ENCODE peak calls at places on chromosomes 12 and 14, in five cellular contexts. F, S, M, R and X are unnamed samples.
A peak's percentile ranks its signal among the peaks of the same experiment; 100 is the strongest.

GRCh38 chr14:65901595-65901994 is 489.1 kb downstream of the FUT8 start:
- DNase-seq in F (no peak), S (no peak), M (no peak), R (no peak), X (no peak)

GRCh38 chr14:23580948-23581281 is 2.3 kb upstream of the JPH4 start:
- DNase-seq in F (no peak), S (no peak), M (no peak), R (no peak), X (no peak)

GRCh38 chr12:18146375-18146774 is 56.4 kb upstream of the RERGL start:
- DNase-seq in F (no peak), S (no peak), M (no peak), R (no peak), X (no peak)

GRCh38 chr12:52949413-52950331 is 754 bp downstream of the KRT18 start:
- DNase-seq in F (peak; percentile 46), S (peak; percentile 80), M (no peak), R (peak; percentile 82), X (peak; percentile 93)

GRCh38 chr12:67665679-67666078 is 17.1 kb downstream of the DYRK2 start:
- DNase-seq in F (peak; percentile 10), S (no peak), M (no peak), R (no peak), X (no peak)

GRCh38 chr12:130613831-130614230 is 102.3 kb downstream of the RIMBP2 start:
- DNase-seq in F (no peak), S (no peak), M (no peak), R (no peak), X (no peak)

GRCh38 chr14:59630281-59630963 is 53.8 kb upstream of the CCDC175 start:
- DNase-seq in F (peak; percentile 82), S (no peak), M (no peak), R (no peak), X (no peak)

GRCh38 chr12:66129934-66130266 is 650 bp downstream of the LLPH start:
- DNase-seq in F (no peak), S (no peak), M (no peak), R (no peak), X (no peak)

GRCh38 chr14:98293527-98293926 is 978.5 kb downstream of the BCL11B start:
- DNase-seq in F (no peak), S (no peak), M (no peak), R (no peak), X (no peak)

GRCh38 chr12:57299514-57300016 is 48.6 kb upstream of the STAC3 start:
- DNase-seq in F (no peak), S (no peak), M (peak; percentile 7), R (no peak), X (no peak)

GRCh38 chr12:120618954-120619615 is 21.3 kb upstream of the CABP1 start:
- DNase-seq in F (peak; percentile 18), S (no peak), M (no peak), R (no peak), X (no peak)

GRCh38 chr12:87074801-87075200 is 818.6 kb upstream of the MGAT4C start:
- DNase-seq in F (no peak), S (no peak), M (no peak), R (no peak), X (no peak)

DNA sequence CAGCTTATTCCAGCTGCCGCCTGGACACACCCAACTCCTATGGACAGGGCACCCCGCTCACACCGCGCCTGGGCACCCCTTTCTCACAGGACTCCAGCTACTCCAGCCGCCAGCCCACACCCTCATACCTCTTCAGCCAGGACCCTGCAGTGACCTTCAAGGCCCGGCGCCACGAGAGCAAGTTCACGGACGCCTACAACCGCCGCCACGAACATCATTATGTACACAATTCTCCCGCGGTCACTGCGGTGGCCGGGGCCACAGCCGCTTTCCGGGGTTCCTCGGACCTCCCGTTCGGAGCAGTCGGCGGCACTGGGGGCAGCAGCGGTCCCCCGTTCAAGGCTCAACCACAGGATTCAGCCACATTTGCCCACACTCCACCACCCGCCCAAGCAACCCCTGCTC is 5.9 kb downstream of the SETD1B start:
- DNase-seq in F (no peak), S (no peak), M (no peak), R (no peak), X (peak; percentile 68)
- H3K4me1 ChIP-seq in F (peaks cover 32% of the 10 kb centered on the region), S (peaks cover 5% of the 10 kb centered on the region), M (peaks cover 60% of the 10 kb centered on the region), R (peaks cover 67% of the 10 kb centered on the region), X (peaks cover 9% of the 10 kb centered on the region)

GRCh38 chr12:39587247-39587646 is 32.4 kb downstream of the ABCD2 start:
- DNase-seq in F (no peak), S (no peak), M (no peak), R (no peak), X (no peak)
- TF ChIP-seq CTCF in F (peak; percentile 32), S (peak; percentile 8), M (no peak), R (no peak), X (peak; percentile 74)

DNA sequence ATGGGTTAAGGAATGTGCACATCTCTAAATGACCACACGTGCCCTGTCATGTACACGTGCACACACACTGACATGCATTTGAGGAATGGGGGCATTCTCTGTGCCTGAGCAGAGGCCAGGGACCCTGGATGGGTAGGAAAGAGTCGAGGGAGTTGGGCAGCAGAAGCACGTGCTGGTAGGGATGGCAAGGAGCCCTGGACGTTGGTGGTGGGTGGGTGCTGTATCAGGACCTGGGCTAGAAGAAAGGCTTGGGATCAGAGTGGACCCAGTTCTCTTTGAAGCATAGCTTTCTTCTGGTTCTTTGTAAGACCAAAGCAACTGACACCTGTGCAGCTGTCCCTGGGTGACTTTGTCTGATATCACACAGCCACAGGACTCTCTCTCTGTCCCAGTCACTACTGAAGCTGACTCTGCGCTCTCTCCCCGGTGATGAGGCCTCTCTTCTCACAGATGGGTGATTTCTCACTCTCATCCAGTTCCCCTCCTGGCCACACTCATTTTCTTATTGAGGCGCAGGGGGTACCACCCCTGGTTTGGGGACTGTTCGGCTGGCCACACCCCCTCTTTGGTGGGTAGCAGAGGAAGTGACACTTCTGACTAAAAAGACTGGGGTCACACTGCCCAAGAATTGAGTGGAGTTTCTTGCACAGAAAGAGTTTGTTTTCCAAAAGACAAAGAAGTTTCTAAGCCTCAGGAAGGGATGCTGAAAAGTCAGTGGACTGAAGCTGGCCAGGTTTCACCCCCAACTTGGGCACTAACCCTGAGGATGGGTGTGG is 171.7 kb upstream of the RTL1 start:
- DNase-seq in F (no peak), S (peak; percentile 22), M (no peak), R (no peak), X (no peak)
- H3K4me1 ChIP-seq in F (peaks cover 18% of the 10 kb centered on the region), S (no peaks in the 10 kb centered on the region), M (peaks cover 5% of the 10 kb centered on the region), R (peaks cover 14% of the 10 kb centered on the region), X (peaks cover 10% of the 10 kb centered on the region)

DNA sequence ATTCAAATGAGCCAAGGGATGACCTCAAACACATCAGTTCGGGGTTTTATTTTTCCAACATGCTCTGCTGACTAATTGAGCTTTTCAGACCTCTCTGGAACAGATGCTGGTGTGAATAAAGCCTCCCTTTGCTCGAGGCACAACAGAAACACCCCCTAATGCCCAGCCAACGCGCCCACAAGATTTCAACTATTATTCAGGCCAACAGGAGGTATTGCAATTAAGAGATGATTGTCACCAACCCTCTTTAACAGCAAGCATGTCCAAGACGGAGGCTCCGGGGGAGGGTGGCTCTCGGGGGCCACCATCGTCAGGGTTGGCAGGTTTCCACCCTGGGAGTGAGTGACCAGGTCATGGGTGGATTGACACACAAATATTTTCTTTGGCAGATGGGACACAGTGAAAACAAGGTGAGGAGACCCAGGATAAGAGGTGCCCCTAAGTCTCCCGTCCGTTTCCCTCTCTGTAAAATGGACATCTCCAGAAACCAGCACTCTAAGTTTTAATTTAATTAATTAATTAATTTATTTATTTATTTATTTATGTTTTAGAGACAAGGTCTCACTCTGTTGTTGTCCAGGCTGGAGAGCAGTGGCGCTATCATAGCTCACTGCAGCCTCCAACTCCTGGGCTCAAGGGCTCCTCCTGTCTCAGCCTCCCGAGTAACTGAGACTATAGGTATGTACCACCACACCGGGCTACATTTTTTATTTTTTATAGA is 56.1 kb downstream of the MAP1LC3B2 start:
- DNase-seq in F (peak; percentile 69), S (no peak), M (no peak), R (no peak), X (no peak)
- TF ChIP-seq CTCF in F (no peak), S (no peak), M (no peak), R (no peak), X (no peak)

GRCh38 chr12:105234197-105234596 is 1.8 kb downstream of the APPL2 start:
- DNase-seq in F (no peak), S (no peak), M (no peak), R (no peak), X (no peak)
- H3K4me1 ChIP-seq in F (peaks cover 25% of the 10 kb centered on the region), S (peaks cover 28% of the 10 kb centered on the region), M (peaks cover 46% of the 10 kb centered on the region), R (peaks cover 33% of the 10 kb centered on the region), X (peaks cover 12% of the 10 kb centered on the region)